ENCODE peak calls at places on chromosomes 7 and 10, in four cellular contexts. S is activated CD4-positive, alpha-beta T cell treated with anti-CD3 and anti-CD28 coated beads, Interleukin-2, amount 50 U/mL, for 24 hours; W is mesenteric fat pad; F is activated CD8-positive, alpha-beta memory T cell treated with anti-CD3 and anti-CD28 coated beads for 48 hours. U is an unnamed sample.

GRCh38 chr7:36127075-36127740 is 25.8 kb upstream of the EEPD1 start:
- DNase-seq in S (no peak), W (no peak), F (no peak), U (no peak)

GRCh38 chr10:127041561-127041960 is 136.3 kb downstream of the DOCK1 start:
- DNase-seq in S (no peak), W (no peak), F (no peak), U (no peak)

GRCh38 chr7:64882341-64883112 is 20.5 kb upstream of the ZNF273 start:
- DNase-seq in S (no peak), W (no peak), F (no peak), U (peak)

GRCh38 chr10:99631496-99631895 is 11.3 kb upstream of the SLC25A28 start:
- DNase-seq in S (no peak), W (no peak), F (no peak), U (no peak)

GRCh38 chr7:64799-65430 is 127.5 kb upstream of the FAM20C start:
- DNase-seq in S (no peak), W (no peak), F (no peak), U (no peak)

GRCh38 chr7:70392282-70392681 is 739.7 kb upstream of the GALNT17 start:
- DNase-seq in S (no peak), W (no peak), F (no peak), U (no peak)

GRCh38 chr7:77687100-77687746 is 9.0 kb upstream of the RSBN1L start:
- DNase-seq in S (no peak), W (no peak), F (no peak), U (no peak)

GRCh38 chr10:4267084-4267774 is 482.2 kb upstream of the KLF6 start:
- DNase-seq in S (no peak), W (no peak), F (no peak), U (no peak)

GRCh38 chr10:26805567-26806245 is 55.1 kb downstream of the ABI1 start:
- DNase-seq in S (no peak), W (no peak), F (no peak), U (no peak)

GRCh38 chr10:106941297-106942034 is 223.0 kb downstream of the SORCS1 start:
- DNase-seq in S (no peak), W (no peak), F (no peak), U (no peak)

GRCh38 chr10:68871105-68871711 is 29.9 kb upstream of the DDX50 start:
- DNase-seq in S (no peak), W (no peak), F (no peak), U (no peak)

GRCh38 chr7:74483402-74484336 is 30.0 kb downstream of the GTF2IRD1 start:
- DNase-seq in S (no peak), W (no peak), F (no peak), U (no peak)

GRCh38 chr10:76206797-76207352 is 775.5 kb downstream of the LRMDA start:
- DNase-seq in S (no peak), W (no peak), F (no peak), U (no peak)

GRCh38 chr7:93601363-93601762 is 26.8 kb upstream of the CALCR start:
- DNase-seq in S (no peak), W (no peak), F (no peak), U (no peak)

GRCh38 chr7:112162161-112163020 is 43.8 kb downstream of the DOCK4 start:
- DNase-seq in S (no peak), W (no peak), F (no peak), U (no peak)

GRCh38 chr10:23422003-23422411 is 16.9 kb upstream of the OTUD1 start:
- DNase-seq in S (no peak), W (no peak), F (no peak), U (no peak)

GRCh38 chr10:88582806-88583583 is at the start of gene RNLS:
- DNase-seq in S (peak), W (peak), F (peak), U (no peak)

GRCh38 chr10:103590060-103590459 is 96.6 kb downstream of the NEURL1 start:
- DNase-seq in S (no peak), W (no peak), F (no peak), U (no peak)

GRCh38 chr7:79837915-79838314 is 296.7 kb upstream of the GNAI1 start:
- DNase-seq in S (no peak), W (no peak), F (no peak), U (no peak)

GRCh38 chr7:19215421-19215820 is 70.2 kb upstream of the FERD3L start:
- DNase-seq in S (no peak), W (no peak), F (no peak), U (no peak)

GRCh38 chr10:115829501-115830215 is 443.3 kb downstream of the GFRA1 start:
- DNase-seq in S (no peak), W (no peak), F (no peak), U (no peak)

GRCh38 chr7:44060091-44060947 is 5.0 kb downstream of the PGAM2 start:
- DNase-seq in S (no peak), W (peak), F (no peak), U (no peak)

GRCh38 chr10:49243610-49244283 is 55.2 kb upstream of the C10orf71 start:
- DNase-seq in S (no peak), W (no peak), F (no peak), U (no peak)

GRCh38 chr10:12348341-12348869 is 942 bp upstream of the CAMK1D start:
- DNase-seq in S (no peak), W (no peak), F (no peak), U (no peak)

GRCh38 chr10:12448729-12449391 is 99.5 kb downstream of the CAMK1D start:
- DNase-seq in S (peak), W (no peak), F (peak), U (no peak)

GRCh38 chr7:17680026-17680425 is 260.3 kb downstream of the SNX13 start:
- DNase-seq in S (no peak), W (no peak), F (no peak), U (no peak)

GRCh38 chr7:32587431-32587948 is 92.2 kb downstream of the AVL9 start:
- DNase-seq in S (no peak), W (no peak), F (no peak), U (no peak)

GRCh38 chr7:7228967-7229366 is 46.6 kb downstream of the C1GALT1 start:
- DNase-seq in S (no peak), W (no peak), F (no peak), U (no peak)

GRCh38 chr10:110190170-110190569 is 17.2 kb upstream of the MXI1 start:
- DNase-seq in S (no peak), W (no peak), F (no peak), U (no peak)

GRCh38 chr7:43491984-43492383 is 90.9 kb upstream of the STK17A start:
- DNase-seq in S (no peak), W (no peak), F (no peak), U (no peak)

GRCh38 chr10:123858039-123858740 is 33.4 kb downstream of the CPXM2 start:
- DNase-seq in S (no peak), W (no peak), F (no peak), U (no peak)

GRCh38 chr7:118104812-118105441 is 79.0 kb upstream of the LSM8 start:
- DNase-seq in S (no peak), W (no peak), F (no peak), U (no peak)

GRCh38 chr7:72099784-72100183 is 312.4 kb downstream of the CALN1 start:
- DNase-seq in S (no peak), W (no peak), F (no peak), U (no peak)

GRCh38 chr10:9188022-9188810 is 1133.7 kb downstream of the GATA3 start:
- DNase-seq in S (no peak), W (no peak), F (no peak), U (no peak)

GRCh38 chr10:131141645-131142445 is 169.7 kb downstream of the TCERG1L start:
- DNase-seq in S (no peak), W (no peak), F (no peak), U (no peak)